ENCODE peak calls at places on chromosome 9, in eight cellular contexts. R, O, M, B, E, J, G and Y are unnamed samples.
A peak's percentile ranks its signal among the peaks of the same experiment; 100 is the strongest.

GRCh38 chr9:86652696-86653095 is 294.6 kb downstream of the GAS1 start:
- DNase-seq in O (no peak), B (no peak), E (no peak), J (no peak), G (no peak), M (no peak), R (no peak), Y (no peak)

GRCh38 chr9:127862075-127863011 is 7.9 kb upstream of the ENG start:
- DNase-seq in E (peak; percentile 86), M (peak; percentile 58), G (no peak), J (peak; percentile 91), B (peak; percentile 81), O (peak; percentile 88), R (no peak), Y (peak; percentile 50)

GRCh38 chr9:68555416-68555815 is 14.7 kb upstream of the TMEM252 start:
- DNase-seq in R (no peak), G (no peak), B (no peak), O (no peak), E (no peak), M (no peak), J (no peak), Y (no peak)

GRCh38 chr9:88106492-88106891 is 31.8 kb downstream of the SPATA31C2 start:
- DNase-seq in M (no peak), R (peak; percentile 35), O (no peak), J (no peak), B (no peak), E (no peak), G (no peak), Y (no peak)

GRCh38 chr9:130493021-130493420 is 48.3 kb downstream of the ASS1 start:
- DNase-seq in E (no peak), O (no peak), M (no peak), B (no peak), J (no peak), R (no peak), G (no peak), Y (no peak)

GRCh38 chr9:27784999-27785713 is 211.9 kb upstream of the C9orf72 start:
- DNase-seq in J (no peak), G (no peak), R (no peak), M (no peak), E (no peak), O (no peak), B (no peak), Y (no peak)

GRCh38 chr9:18060304-18060934 is 413.5 kb upstream of the ADAMTSL1 start:
- DNase-seq in O (no peak), M (no peak), B (no peak), E (no peak), R (peak; percentile 3), J (no peak), G (peak; percentile 1), Y (no peak)

GRCh38 chr9:138071292-138071691 is 193.7 kb downstream of the CACNA1B start:
- DNase-seq in B (no peak), G (no peak), R (no peak), M (no peak), J (peak; percentile 50), E (no peak), O (no peak), Y (no peak)

DNA sequence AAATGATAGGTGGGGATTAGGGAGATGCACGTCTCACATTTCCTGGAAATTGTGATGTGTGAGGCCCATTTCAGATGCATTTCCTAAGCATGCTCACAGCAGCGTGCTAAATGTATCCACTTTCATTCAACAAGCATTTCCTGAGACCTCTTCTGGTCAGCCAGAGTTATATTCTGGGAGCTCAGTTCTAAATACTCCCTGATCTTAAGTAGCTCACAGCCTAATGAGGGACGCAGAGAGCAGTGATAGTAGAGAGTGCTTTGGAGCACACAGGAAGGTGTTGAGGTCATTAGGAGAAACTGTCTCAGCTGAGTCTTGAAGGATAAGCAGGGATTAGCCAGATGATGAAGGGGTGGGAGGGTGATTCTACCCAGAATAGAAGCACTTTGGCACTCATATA is 46.2 kb upstream of the FSD1L start:
- DNase-seq in R (peak; percentile 67), B (no peak), J (no peak), G (no peak), M (peak; percentile 62), O (no peak), E (no peak), Y (no peak)
- H3K4me1 ChIP-seq in R (no peaks in the 10 kb centered on the region), B (no peaks in the 10 kb centered on the region), J (no peaks in the 10 kb centered on the region), G (no peaks in the 10 kb centered on the region), M (peaks cover 56% of the 10 kb centered on the region), O (no peaks in the 10 kb centered on the region), E (no peaks in the 10 kb centered on the region), Y (peaks cover 19% of the 10 kb centered on the region)

GRCh38 chr9:111601237-111602018 is 2.0 kb upstream of the PTGR1 start:
- DNase-seq in R (peak; percentile 59), G (peak; percentile 75), E (no peak), J (no peak), M (no peak), O (no peak), B (no peak), Y (no peak)

GRCh38 chr9:111599948-111600343 is 499 bp upstream of the PTGR1 start:
- DNase-seq in O (no peak), J (no peak), R (no peak), B (no peak), E (no peak), M (no peak), G (no peak), Y (no peak)

GRCh38 chr9:111597852-111598729 is 1.4 kb downstream of the PTGR1 start:
- DNase-seq in J (peak; percentile 85), R (peak; percentile 74), O (peak; percentile 65), G (peak; percentile 58), B (peak; percentile 60), M (peak; percentile 66), E (peak; percentile 67), Y (peak; percentile 71)

GRCh38 chr9:111598730-111599091 is 736 bp downstream of the PTGR1 start:
- DNase-seq in G (no peak), J (no peak), O (peak; percentile 39), R (peak; percentile 52), E (peak; percentile 29), B (peak; percentile 63), M (peak; percentile 3), Y (no peak)

DNA sequence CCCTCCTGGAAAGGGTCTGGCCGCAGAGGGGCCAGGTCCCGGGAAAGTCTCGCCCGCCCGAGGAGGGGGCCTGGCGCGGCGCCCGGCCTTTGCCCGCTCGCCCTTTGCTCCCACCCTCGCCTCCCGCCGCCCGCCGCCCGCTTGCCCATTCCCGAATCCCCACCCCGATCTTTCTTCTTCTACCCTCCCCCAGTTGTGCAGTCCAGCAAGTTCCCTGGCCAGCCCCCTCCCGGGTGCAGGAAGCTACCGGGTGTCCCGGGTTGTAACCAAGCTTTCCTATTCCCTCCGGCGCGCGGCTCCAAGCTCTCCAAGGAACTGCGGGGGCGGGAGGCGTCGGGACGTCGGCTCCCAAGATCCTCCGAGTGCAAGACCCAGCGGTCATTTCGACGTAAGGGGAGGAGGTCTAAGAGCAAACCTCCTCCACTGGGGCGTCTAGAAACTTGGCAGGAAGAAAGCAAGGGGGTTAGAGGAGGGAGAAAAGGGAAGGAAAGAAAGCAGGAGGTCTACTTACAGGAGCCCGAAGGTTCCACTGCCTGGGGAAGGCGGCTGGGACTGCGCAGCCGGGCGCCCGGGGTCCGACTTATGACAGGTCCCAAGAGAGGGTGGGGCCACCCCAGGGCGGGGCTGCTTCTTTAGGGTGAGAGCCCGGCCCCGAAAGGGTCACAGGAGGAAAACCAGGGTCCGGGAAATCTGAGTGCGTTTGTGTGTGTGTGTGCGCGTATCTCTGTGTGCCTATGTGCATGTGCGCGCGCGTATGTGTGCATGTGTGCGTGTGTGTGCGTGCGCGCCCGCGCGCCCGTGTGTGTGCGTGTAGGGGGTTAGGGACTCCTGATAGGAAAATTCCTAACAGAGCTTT is at the start of gene PTGR1:
- DNase-seq in E (peak; percentile 85), B (peak; percentile 82), G (peak; percentile 72), M (peak; percentile 85), J (peak; percentile 93), R (peak; percentile 87), O (peak; percentile 79), Y (peak; percentile 8)
- H3K4me3 ChIP-seq in E (peak within 1 kb of the TSS; percentile 92), B (peak within 1 kb of the TSS; percentile 81), G (peak within 1 kb of the TSS; percentile 96), M (peak within 1 kb of the TSS; percentile 60), J (peak within 1 kb of the TSS; percentile 73), R (peak within 1 kb of the TSS; percentile 80), O (peak within 1 kb of the TSS; percentile 83), Y (peak within 1 kb of the TSS; percentile 39)

DNA sequence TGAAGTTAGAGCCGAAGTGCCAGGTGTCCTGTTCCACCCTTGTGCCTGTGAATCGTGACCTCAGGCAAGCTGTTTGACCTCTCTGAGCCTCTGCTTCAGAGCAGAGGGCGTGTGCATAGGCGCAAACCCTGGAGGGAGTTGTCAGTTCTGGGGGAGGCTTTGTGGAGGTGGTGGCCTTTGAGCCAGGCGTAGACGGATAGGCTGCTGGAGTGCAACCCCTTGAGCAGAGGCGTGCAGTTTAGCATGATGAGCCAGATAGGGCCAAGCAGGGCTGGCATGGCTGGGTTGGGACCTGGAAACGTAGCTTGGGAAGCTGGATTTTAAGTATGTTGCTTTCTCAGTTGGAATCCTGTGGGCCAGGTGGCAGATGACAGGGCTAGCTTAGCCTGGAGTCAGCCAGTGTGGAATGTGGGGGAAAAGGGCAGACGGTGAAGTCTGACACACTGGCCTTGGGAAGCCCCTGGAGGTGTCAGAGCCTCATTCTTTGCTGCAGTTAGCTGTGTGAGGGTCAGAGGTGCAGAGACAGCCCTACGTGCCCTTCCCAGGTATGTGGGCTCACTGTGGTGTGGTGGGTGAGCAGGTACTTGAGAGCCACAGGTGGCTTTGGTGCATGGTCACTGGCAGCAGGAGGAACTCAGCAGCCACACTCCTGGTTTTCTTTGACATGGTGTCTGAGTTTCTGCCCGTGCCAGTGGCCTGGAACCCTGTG is 93.4 kb downstream of the DAB2IP start:
- DNase-seq in G (no peak), R (no peak), E (no peak), J (no peak), M (peak; percentile 23), B (no peak), O (no peak), Y (no peak)
- H3K27ac ChIP-seq in G (peak overlapping the region; percentile 34), R (no peak overlapping the region), E (peak overlapping the region; percentile 99), J (peak overlapping the region; percentile 75), M (peak overlapping the region; percentile 14), B (peak overlapping the region; percentile 93), O (peak overlapping the region; percentile 83), Y (no peak overlapping the region)

GRCh38 chr9:117290306-117290705 is 124.6 kb downstream of the ASTN2 start:
- DNase-seq in G (no peak), O (no peak), B (no peak), J (no peak), R (no peak), E (no peak), M (no peak), Y (no peak)

GRCh38 chr9:117293199-117294114 is 121.4 kb downstream of the ASTN2 start:
- DNase-seq in G (no peak), J (no peak), R (no peak), O (no peak), M (no peak), E (no peak), B (no peak), Y (no peak)

GRCh38 chr9:117290809-117291208 is 124.0 kb downstream of the ASTN2 start:
- DNase-seq in J (no peak), R (no peak), E (no peak), O (no peak), G (no peak), B (no peak), M (no peak), Y (no peak)

GRCh38 chr9:117286245-117286644 is 128.6 kb downstream of the ASTN2 start:
- DNase-seq in G (no peak), J (no peak), B (no peak), O (no peak), E (no peak), R (no peak), M (no peak), Y (no peak)

DNA sequence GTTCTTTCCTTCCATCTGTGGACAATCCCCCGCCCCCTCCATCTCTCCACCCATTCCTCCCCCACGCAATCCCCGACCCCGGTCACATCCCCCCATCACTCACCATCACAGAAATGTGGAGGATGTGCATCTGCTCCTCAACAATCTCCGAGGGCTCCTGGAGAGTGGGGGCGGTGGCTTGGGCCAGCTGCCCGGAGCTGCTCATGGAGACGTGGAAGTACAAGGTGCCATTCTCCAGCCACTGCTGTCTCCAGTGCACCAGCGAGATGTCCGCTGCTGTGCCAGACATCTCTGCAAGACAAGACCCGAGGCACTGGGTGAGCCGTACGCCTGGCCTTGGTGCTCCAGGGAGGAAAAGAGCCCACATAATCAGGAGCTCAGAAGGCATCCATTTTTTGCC is 123.6 kb downstream of the ASTN2 start:
- DNase-seq in B (no peak), E (no peak), M (no peak), O (no peak), J (no peak), R (no peak), G (no peak), Y (no peak)
- H3K4me1 ChIP-seq in B (no peaks in the 10 kb centered on the region), E (no peaks in the 10 kb centered on the region), M (no peaks in the 10 kb centered on the region), O (no peaks in the 10 kb centered on the region), J (no peaks in the 10 kb centered on the region), R (no peaks in the 10 kb centered on the region), G (no peaks in the 10 kb centered on the region), Y (no peaks in the 10 kb centered on the region)